ENCODE peak calls at places on chromosomes 2 and 18, in six cellular contexts. O is fibroblast of lung; J is CD4-positive, alpha-beta T cell; H is astrocyte of the spinal cord; U is AG10803; L is brain microvascular endothelial cell. Y is an unnamed sample.

GRCh38 chr2:24919977-24920812 is at the start of gene ADCY3:
- DNase-seq in O (peak), J (peak), H (no peak), U (peak), L (no peak), Y (no peak)

GRCh38 chr2:221097568-221097915 is 474.6 kb downstream of the EPHA4 start:
- DNase-seq in O (peak), J (no peak), H (peak), U (peak), L (peak), Y (no peak)

GRCh38 chr2:239302083-239302807 is 98.6 kb downstream of the HDAC4 start:
- DNase-seq in O (no peak), J (no peak), H (no peak), U (no peak), L (no peak), Y (no peak)

GRCh38 chr2:203453858-203454451 is 81.1 kb downstream of the RAPH1 start:
- DNase-seq in O (peak), J (no peak), H (peak), U (peak), L (peak), Y (no peak)

GRCh38 chr18:9707381-9708056 is 582 bp upstream of the RAB31 start:
- DNase-seq in O (peak), J (no peak), H (peak), U (peak), L (no peak), Y (no peak)

GRCh38 chr2:34105015-34105767 is 506.1 kb upstream of the FAM98A start:
- DNase-seq in O (peak), J (no peak), H (peak), U (peak), L (peak), Y (no peak)

GRCh38 chr2:213171147-213171546 is 19.7 kb upstream of the IKZF2 start:
- DNase-seq in O (no peak), J (no peak), H (no peak), U (no peak), L (no peak), Y (no peak)

GRCh38 chr2:18855027-18855426 is 265.7 kb upstream of the NT5C1B start:
- DNase-seq in O (no peak), J (no peak), H (no peak), U (peak), L (peak), Y (no peak)

GRCh38 chr18:49368876-49369440 is 91.5 kb downstream of the DYM start:
- DNase-seq in O (peak), J (no peak), H (peak), U (no peak), L (no peak), Y (no peak)

GRCh38 chr2:23436346-23437099 is 51.5 kb downstream of the KLHL29 start:
- DNase-seq in O (peak), J (peak), H (no peak), U (peak), L (no peak), Y (no peak)

GRCh38 chr2:98897746-98898145 is 38.3 kb downstream of the CRACDL start:
- DNase-seq in O (no peak), J (no peak), H (no peak), U (no peak), L (no peak), Y (no peak)

GRCh38 chr2:127917916-127918315 is 32.2 kb upstream of the AMMECR1L start:
- DNase-seq in O (peak), J (no peak), H (no peak), U (peak), L (peak), Y (no peak)

GRCh38 chr2:157792345-157793052 is 83.6 kb downstream of the ACVR1 start:
- DNase-seq in O (peak), J (no peak), H (peak), U (peak), L (peak), Y (no peak)

GRCh38 chr18:49464718-49465598 is 4.5 kb upstream of the DYM start:
- DNase-seq in O (peak), J (no peak), H (peak), U (no peak), L (peak), Y (no peak)

GRCh38 chr2:203431391-203432185 is 103.4 kb downstream of the ABI2 start:
- DNase-seq in O (no peak), J (no peak), H (no peak), U (peak), L (no peak), Y (no peak)

GRCh38 chr2:176545627-176546026 is 276.4 kb downstream of the MTX2 start:
- DNase-seq in O (no peak), J (no peak), H (no peak), U (peak), L (no peak), Y (no peak)

GRCh38 chr18:37846996-37847395 is 281.4 kb upstream of the CELF4 start:
- DNase-seq in O (no peak), J (no peak), H (no peak), U (no peak), L (no peak), Y (no peak)

GRCh38 chr2:15889800-15890498 is 50.4 kb upstream of the MYCN start:
- DNase-seq in O (no peak), J (no peak), H (no peak), U (no peak), L (no peak), Y (no peak)

GRCh38 chr2:48016620-48017019 is 110.3 kb upstream of the FBXO11 start:
- DNase-seq in O (no peak), J (no peak), H (no peak), U (no peak), L (no peak), Y (no peak)

GRCh38 chr2:1491751-1492150 is 78.5 kb downstream of the TPO start:
- DNase-seq in O (no peak), J (no peak), H (no peak), U (no peak), L (no peak), Y (no peak)

GRCh38 chr2:27849558-27849957 is 40.6 kb downstream of the RBKS start:
- DNase-seq in O (peak), J (no peak), H (no peak), U (no peak), L (no peak), Y (no peak)

GRCh38 chr18:79199691-79200374 is 130.6 kb downstream of the ATP9B start:
- DNase-seq in O (peak), J (no peak), H (peak), U (peak), L (peak), Y (no peak)

GRCh38 chr2:20689428-20690264 is 22.7 kb downstream of the GDF7 start:
- DNase-seq in O (no peak), J (no peak), H (no peak), U (no peak), L (no peak), Y (no peak)

GRCh38 chr2:189444322-189444721 is 3.0 kb downstream of the WDR75 start:
- DNase-seq in O (peak), J (no peak), H (peak), U (peak), L (no peak), Y (no peak)

GRCh38 chr2:48343571-48344440 is 186.1 kb upstream of the STON1 start:
- DNase-seq in O (peak), J (no peak), H (peak), U (peak), L (peak), Y (no peak)

GRCh38 chr2:200762127-200762526 is 49.6 kb upstream of the BZW1 start:
- DNase-seq in O (peak), J (no peak), H (peak), U (peak), L (no peak), Y (no peak)

GRCh38 chr2:210233487-210233886 is 8.2 kb upstream of the ACADL start:
- DNase-seq in O (no peak), J (no peak), H (no peak), U (no peak), L (no peak), Y (no peak)

GRCh38 chr2:42238644-42239288 is 69.6 kb downstream of the EML4 start:
- DNase-seq in O (no peak), J (peak), H (no peak), U (peak), L (no peak), Y (no peak)

GRCh38 chr2:68789603-68790002 is 55.0 kb downstream of the ARHGAP25 start:
- DNase-seq in O (no peak), J (no peak), H (no peak), U (no peak), L (no peak), Y (no peak)

GRCh38 chr2:207530160-207531023 is 630 bp downstream of the CREB1 start:
- DNase-seq in O (peak), J (peak), H (peak), U (peak), L (no peak), Y (peak)

GRCh38 chr2:42770288-42771131 is 6.6 kb upstream of the OXER1 start:
- DNase-seq in O (peak), J (no peak), H (peak), U (peak), L (peak), Y (peak)

GRCh38 chr2:143034292-143035074 is 94.7 kb upstream of the ARHGAP15 start:
- DNase-seq in O (peak), J (peak), H (peak), U (peak), L (peak), Y (peak)

GRCh38 chr18:59272971-59273935 is at the start of gene RAX:
- DNase-seq in O (no peak), J (no peak), H (no peak), U (no peak), L (no peak), Y (no peak)

GRCh38 chr2:182101263-182101662 is 115.6 kb downstream of the PPP1R1C start:
- DNase-seq in O (no peak), J (no peak), H (no peak), U (no peak), L (no peak), Y (no peak)

GRCh38 chr18:23038712-23039111 is 96.6 kb upstream of the CABLES1 start:
- DNase-seq in O (peak), J (no peak), H (peak), U (peak), L (no peak), Y (no peak)

GRCh38 chr2:86370579-86370978 is 33.2 kb upstream of the REEP1 start:
- DNase-seq in O (no peak), J (no peak), H (no peak), U (no peak), L (no peak), Y (no peak)
- TF ChIP-seq CTCF in O (no peak), J (no peak), H (no peak), U (no peak), L (no peak), Y (no peak)

GRCh38 chr2:226837334-226837733 is 1.5 kb downstream of the RHBDD1 start:
- DNase-seq in O (no peak), J (no peak), H (no peak), U (no peak), L (no peak), Y (no peak)

GRCh38 chr2:226835420-226835795 is 446 bp upstream of the RHBDD1 start:
- DNase-seq in O (no peak), J (no peak), H (no peak), U (no peak), L (no peak), Y (no peak)

GRCh38 chr2:226835796-226836547 is at the start of gene RHBDD1:
- DNase-seq in O (peak), J (peak), H (peak), U (peak), L (peak), Y (peak)

GRCh38 chr2:226837787-226838603 is 2.1 kb downstream of the RHBDD1 start:
- DNase-seq in O (no peak), J (no peak), H (no peak), U (no peak), L (no peak), Y (no peak)

DNA sequence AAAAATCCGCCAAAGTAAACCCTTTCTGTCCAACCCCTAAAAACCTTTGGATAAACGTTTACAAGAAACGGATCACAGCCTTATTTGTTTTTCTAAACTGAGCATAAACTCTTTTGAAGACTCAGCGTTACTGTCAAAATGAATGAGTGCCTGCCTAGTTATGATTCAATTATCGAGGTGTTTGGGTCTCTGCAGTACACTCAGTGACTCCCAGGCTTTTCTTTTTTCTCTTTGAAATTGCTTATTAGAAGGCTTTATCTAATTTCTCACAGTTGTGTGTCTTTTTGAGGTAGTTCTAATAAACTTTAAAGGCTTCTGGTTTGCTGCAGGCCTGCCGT is 663 bp downstream of the RHBDD1 start:
- DNase-seq in O (no peak), J (no peak), H (no peak), U (no peak), L (no peak), Y (no peak)
- TF ChIP-seq CTCF in O (no peak), J (no peak), H (no peak), U (no peak), L (no peak), Y (no peak)

DNA sequence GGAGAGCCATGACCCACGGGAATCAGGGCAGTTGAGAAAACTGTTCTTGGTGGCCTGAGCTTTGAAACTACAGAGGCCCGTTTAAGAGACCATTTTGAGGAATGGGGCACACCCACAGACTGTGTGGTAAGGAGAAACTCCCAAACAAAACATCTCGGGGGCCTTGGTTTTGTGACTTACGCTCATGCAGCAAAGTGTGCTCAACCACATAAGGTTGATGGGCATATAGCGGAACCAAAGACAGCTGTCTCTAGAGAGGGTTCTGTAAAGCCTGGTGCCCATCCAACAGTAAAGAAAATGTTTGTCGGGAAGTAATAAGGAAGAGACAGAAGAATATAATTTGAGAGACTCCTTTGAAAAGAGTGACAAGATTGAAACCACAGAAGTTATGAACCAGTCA is 5.4 kb downstream of the MRO start:
- DNase-seq in O (no peak), J (no peak), H (no peak), U (no peak), L (no peak), Y (no peak)
- TF ChIP-seq CTCF in O (no peak), J (no peak), H (no peak), U (no peak), L (no peak), Y (no peak)

GRCh38 chr2:164126960-164127359 is 391.2 kb upstream of the FIGN start:
- DNase-seq in O (peak), J (no peak), H (peak), U (peak), L (no peak), Y (no peak)
- TF ChIP-seq CTCF in O (peak), J (no peak), H (peak), U (peak), L (peak), Y (no peak)

DNA sequence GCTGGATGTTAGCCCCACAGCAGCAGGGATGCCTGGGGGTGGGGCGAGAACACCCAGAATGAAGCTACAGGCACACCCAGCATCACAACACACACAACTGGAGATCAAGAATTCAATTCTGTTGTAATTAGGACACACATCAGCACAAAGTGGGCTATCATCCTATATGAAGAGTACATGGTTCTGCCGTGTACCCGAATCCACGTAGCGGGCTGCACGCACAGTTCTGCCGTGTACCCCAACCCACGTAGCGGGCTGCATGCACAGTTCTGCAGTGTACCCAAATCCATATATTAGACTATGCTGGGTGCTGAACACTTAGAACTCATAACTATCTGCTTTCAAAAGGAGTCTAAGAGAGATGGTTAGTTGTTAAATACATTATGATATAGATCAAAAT is 86.5 kb downstream of the EIPR1 start:
- DNase-seq in O (no peak), J (no peak), H (no peak), U (no peak), L (no peak), Y (no peak)
- TF ChIP-seq CTCF in O (no peak), J (no peak), H (no peak), U (no peak), L (no peak), Y (no peak)

GRCh38 chr2:120866483-120867140 is 130.9 kb downstream of the GLI2 start:
- DNase-seq in O (no peak), J (no peak), H (no peak), U (no peak), L (no peak), Y (no peak)

GRCh38 chr2:120866071-120866470 is 130.4 kb downstream of the GLI2 start:
- DNase-seq in O (no peak), J (no peak), H (no peak), U (no peak), L (no peak), Y (no peak)

GRCh38 chr2:120865656-120866055 is 130.0 kb downstream of the GLI2 start:
- DNase-seq in O (no peak), J (no peak), H (no peak), U (no peak), L (no peak), Y (no peak)

GRCh38 chr2:120863661-120864320 is 128.1 kb downstream of the GLI2 start:
- DNase-seq in O (peak), J (no peak), H (peak), U (peak), L (peak), Y (no peak)

GRCh38 chr2:120864981-120865380 is 129.3 kb downstream of the GLI2 start:
- DNase-seq in O (peak), J (no peak), H (peak), U (no peak), L (peak), Y (no peak)
- TF ChIP-seq CTCF in O (no peak), J (no peak), H (no peak), U (no peak), L (no peak), Y (no peak)

GRCh38 chr18:75208055-75208835 is 694 bp downstream of the PTGR3 start:
- DNase-seq in O (peak), J (peak), H (peak), U (peak), L (peak), Y (no peak)
- TF ChIP-seq CTCF in O (no peak), J (no peak), H (peak), U (peak), L (peak), Y (no peak)

Y was measured in CD14-positive monocyte.